ENCODE peak calls at places on chromosome 2, in six cellular contexts. O, N, D, Q, J and W are unnamed samples.

GRCh38 chr2:127161176-127162136 is 54.5 kb upstream of the BIN1 start:
- DNase-seq in Q (no peak), O (no peak), J (no peak), N (no peak), D (no peak), W (no peak)

GRCh38 chr2:122329266-122329665 is 573.8 kb downstream of the TSN start:
- DNase-seq in Q (no peak), N (no peak), O (no peak), D (no peak), J (no peak), W (no peak)

GRCh38 chr2:43224131-43224570 is 2.3 kb downstream of the ZFP36L2 start:
- DNase-seq in Q (peak; percentile 74), O (peak; percentile 85), D (peak; percentile 67), J (peak; percentile 80), N (peak; percentile 64), W (no peak)

GRCh38 chr2:56680971-56681631 is 497.3 kb downstream of the CCDC85A start:
- DNase-seq in Q (no peak), N (no peak), D (no peak), O (no peak), J (peak; percentile 60), W (peak; percentile 13)

GRCh38 chr2:237652854-237653253 is 25.5 kb downstream of the LRRFIP1 start:
- DNase-seq in Q (no peak), J (no peak), O (no peak), N (no peak), D (no peak), W (no peak)

GRCh38 chr2:66495788-66496640 is 61.1 kb downstream of the MEIS1 start:
- DNase-seq in O (peak; percentile 64), D (peak; percentile 49), Q (no peak), J (peak; percentile 87), N (peak; percentile 28), W (peak; percentile 74)

GRCh38 chr2:16069933-16070647 is 129.7 kb downstream of the MYCN start:
- DNase-seq in Q (no peak), N (no peak), J (no peak), O (peak; percentile 17), D (no peak), W (no peak)

GRCh38 chr2:46363535-46364170 is 66.4 kb downstream of the EPAS1 start:
- DNase-seq in O (no peak), Q (no peak), J (peak; percentile 71), N (no peak), D (no peak), W (peak; percentile 11)

GRCh38 chr2:234496442-234496834 is 443 bp downstream of the ARL4C start:
- DNase-seq in O (no peak), Q (peak; percentile 26), J (peak; percentile 66), D (no peak), N (peak; percentile 38), W (no peak)

GRCh38 chr2:177190941-177191340 is 21.7 kb upstream of the HNRNPA3 start:
- DNase-seq in O (no peak), Q (no peak), D (no peak), N (no peak), J (no peak), W (no peak)

GRCh38 chr2:25618676-25619075 is 54.7 kb downstream of the DTNB start:
- DNase-seq in O (no peak), J (peak; percentile 87), N (no peak), D (no peak), Q (no peak), W (peak; percentile 52)

GRCh38 chr2:217944923-217945322 is 57.9 kb downstream of the TNS1 start:
- DNase-seq in Q (no peak), J (no peak), O (no peak), N (no peak), D (no peak), W (no peak)

GRCh38 chr2:168208652-168209051 is 38.7 kb downstream of the STK39 start:
- DNase-seq in J (peak; percentile 51), O (no peak), D (no peak), N (no peak), Q (no peak), W (no peak)

GRCh38 chr2:24837996-24838513 is 44.8 kb downstream of the CENPO start:
- DNase-seq in D (no peak), O (no peak), N (no peak), J (no peak), Q (no peak), W (no peak)

GRCh38 chr2:152304845-152305244 is 30.1 kb upstream of the FMNL2 start:
- DNase-seq in D (no peak), Q (no peak), N (no peak), J (peak; percentile 14), O (no peak), W (no peak)

GRCh38 chr2:75787532-75788132 is 76.9 kb upstream of the GCFC2 start:
- DNase-seq in D (no peak), J (peak; percentile 39), O (peak; percentile 79), N (no peak), Q (no peak), W (peak; percentile 45)

GRCh38 chr2:75621228-75621627 is 25.4 kb upstream of the MRPL19 start:
- DNase-seq in O (no peak), D (no peak), N (no peak), Q (no peak), J (no peak), W (no peak)

GRCh38 chr2:177169810-177170514 is 42.6 kb upstream of the HNRNPA3 start:
- DNase-seq in D (no peak), N (peak; percentile 89), Q (no peak), O (no peak), J (no peak), W (no peak)

GRCh38 chr2:141187063-141187429 is 943.8 kb downstream of the LRP1B start:
- DNase-seq in J (no peak), N (no peak), Q (no peak), D (no peak), O (no peak), W (no peak)

GRCh38 chr2:44443510-44443909 is 81.8 kb downstream of the CAMKMT start:
- DNase-seq in Q (no peak), J (no peak), O (no peak), N (no peak), D (no peak), W (no peak)

GRCh38 chr2:96315400-96316071 is 9.6 kb upstream of the ITPRIPL1 start:
- DNase-seq in O (no peak), J (peak; percentile 51), Q (no peak), N (no peak), D (no peak), W (peak; percentile 86)
- TF ChIP-seq CTCF in O (no peak), J (no peak), Q (no peak), N (no peak), D (no peak), W (no peak)

GRCh38 chr2:219483451-219484342 is 15.0 kb upstream of the GMPPA start:
- DNase-seq in D (no peak), O (peak; percentile 56), J (no peak), Q (no peak), N (no peak), W (no peak)
- H3K4me3 ChIP-seq in D (peak overlapping the region; percentile 5), O (peak overlapping the region; percentile 60), J (no peak overlapping the region), Q (no peak overlapping the region), N (peak overlapping the region; percentile 4), W (no peak overlapping the region)

DNA sequence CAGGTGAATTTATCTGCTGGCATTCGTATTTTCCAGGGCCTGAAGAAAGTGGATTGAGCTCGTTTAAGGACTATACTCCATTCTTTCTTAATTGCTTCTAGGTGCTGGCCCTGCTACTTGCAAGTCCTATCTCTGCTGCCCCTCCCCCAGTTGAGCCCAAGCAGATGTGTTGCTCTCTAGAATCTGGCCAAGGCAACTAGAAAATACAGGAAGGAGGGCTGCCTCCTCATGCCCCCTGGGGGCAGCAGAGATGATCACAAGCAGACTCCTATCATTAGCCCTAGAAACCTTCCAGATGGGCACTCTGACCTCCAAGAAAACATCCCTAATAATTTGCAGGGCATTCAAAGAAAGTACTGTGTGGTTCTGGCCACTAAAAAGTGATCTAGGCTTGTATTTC is 72.5 kb upstream of the CYP26B1 start:
- DNase-seq in N (no peak), D (no peak), O (peak; percentile 90), J (no peak), Q (no peak), W (no peak)
- TF ChIP-seq CTCF in N (no peak), D (no peak), O (peak; percentile 58), J (peak; percentile 26), Q (no peak), W (peak; percentile 12)

GRCh38 chr2:41707790-41708451 is 339.9 kb upstream of the PKDCC start:
- DNase-seq in O (no peak), J (no peak), Q (no peak), N (no peak), D (no peak), W (no peak)
- H3K4me3 ChIP-seq in O (no peak overlapping the region), J (no peak overlapping the region), Q (no peak overlapping the region), N (no peak overlapping the region), D (no peak overlapping the region), W (no peak overlapping the region)